ENCODE peak calls at places on chromosome 12, in seven cellular contexts. L is MM.1S, N is GM23338, P is neural progenitor cell, X is PC-3, O is HCT116, H is hepatocyte. I is an unnamed sample.
A peak's percentile ranks its signal among the peaks of the same experiment; 100 is the strongest.

GRCh38 chr12:45893240-45893639 is 97.1 kb downstream of the SCAF11 start:
- DNase-seq in L (no peak), N (peak; percentile 79), P (peak; percentile 73), X (peak; percentile 27), O (peak; percentile 10), H (no peak), I (no peak)

GRCh38 chr12:116803018-116803736 is 65.1 kb downstream of the RNFT2 start:
- DNase-seq in L (peak; percentile 77), N (no peak), P (no peak), X (no peak), O (no peak), H (no peak), I (no peak)

GRCh38 chr12:94149781-94150482 is 1.6 kb downstream of the PLXNC1 start:
- DNase-seq in L (peak; percentile 50), N (peak; percentile 77), P (peak; percentile 84), X (no peak), O (no peak), H (peak; percentile 72), I (peak; percentile 68)

GRCh38 chr12:124655317-124656213 is 88.2 kb upstream of the NCOR2 start:
- DNase-seq in L (no peak), N (peak; percentile 82), P (peak; percentile 44), X (no peak), O (no peak), H (peak; percentile 48), I (peak; percentile 83)

GRCh38 chr12:77742631-77743030 is 88.1 kb upstream of the NAV3 start:
- DNase-seq in L (no peak), N (no peak), P (no peak), X (peak; percentile 22), O (no peak), H (no peak), I (no peak)

GRCh38 chr12:73599268-73599667 is 938.4 kb upstream of the ATXN7L3B start:
- DNase-seq in L (no peak), N (no peak), P (no peak), X (no peak), O (no peak), H (no peak), I (no peak)

GRCh38 chr12:42094277-42094676 is 50.4 kb downstream of the GXYLT1 start:
- DNase-seq in L (no peak), N (no peak), P (no peak), X (peak; percentile 39), O (peak; percentile 33), H (peak; percentile 23), I (no peak)

GRCh38 chr12:4909734-4910501 is at the start of gene KCNA1:
- DNase-seq in L (no peak), N (peak; percentile 72), P (peak; percentile 68), X (no peak), O (no peak), H (peak; percentile 21), I (peak; percentile 31)

GRCh38 chr12:96045566-96045965 is 10.2 kb upstream of the LTA4H start:
- DNase-seq in L (no peak), N (no peak), P (no peak), X (no peak), O (no peak), H (no peak), I (no peak)

GRCh38 chr12:1882405-1882804 is 36.0 kb downstream of the CACNA2D4 start:
- DNase-seq in L (no peak), N (no peak), P (no peak), X (no peak), O (no peak), H (no peak), I (peak; percentile 2)

GRCh38 chr12:77947746-77948145 is 117.1 kb downstream of the NAV3 start:
- DNase-seq in L (no peak), N (no peak), P (no peak), X (no peak), O (no peak), H (no peak), I (no peak)

GRCh38 chr12:119179335-119180021 is 747 bp downstream of the HSPB8 start:
- DNase-seq in L (no peak), N (peak; percentile 83), P (peak; percentile 47), X (peak; percentile 75), O (peak; percentile 57), H (peak; percentile 83), I (no peak)

GRCh38 chr12:92912672-92913071 is 16.4 kb downstream of the EEA1 start:
- DNase-seq in L (no peak), N (no peak), P (no peak), X (no peak), O (no peak), H (no peak), I (no peak)

GRCh38 chr12:92912052-92912451 is 17.0 kb downstream of the EEA1 start:
- DNase-seq in L (no peak), N (no peak), P (no peak), X (no peak), O (no peak), H (no peak), I (no peak)

GRCh38 chr12:92914170-92914569 is 14.9 kb downstream of the EEA1 start:
- DNase-seq in L (no peak), N (no peak), P (no peak), X (no peak), O (no peak), H (no peak), I (no peak)

GRCh38 chr12:92908108-92908507 is 21.0 kb downstream of the EEA1 start:
- DNase-seq in L (no peak), N (no peak), P (no peak), X (no peak), O (no peak), H (no peak), I (no peak)

GRCh38 chr12:92911339-92911738 is 17.8 kb downstream of the EEA1 start:
- DNase-seq in L (no peak), N (no peak), P (no peak), X (no peak), O (no peak), H (no peak), I (no peak)
- H3K4me1 ChIP-seq in L (no peaks in the 10 kb centered on the region), N (peaks cover 26% of the 10 kb centered on the region), P (no peaks in the 10 kb centered on the region), X (no peaks in the 10 kb centered on the region), O (no peaks in the 10 kb centered on the region), H (no peaks in the 10 kb centered on the region), I (no peaks in the 10 kb centered on the region)

DNA sequence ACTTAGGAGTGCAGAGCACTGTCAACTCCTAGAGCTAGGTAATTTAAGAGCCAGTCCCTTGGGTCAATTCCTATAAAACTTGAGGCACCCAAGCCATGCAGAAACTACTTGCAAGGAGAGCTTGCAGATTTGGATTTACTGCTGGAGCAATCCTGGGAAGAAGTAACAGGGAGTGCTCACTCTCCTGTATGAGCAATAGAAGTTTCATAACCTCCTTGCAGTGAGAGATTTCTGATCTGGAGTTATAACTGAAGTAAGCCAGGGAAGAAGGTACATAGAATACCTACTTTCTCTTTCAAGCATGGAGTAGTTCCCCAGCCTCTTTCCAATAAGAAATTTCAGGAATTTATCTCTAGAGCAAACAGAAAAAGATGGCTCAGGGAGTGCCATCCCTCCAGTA is 650.1 kb upstream of the USP15 start:
- DNase-seq in L (no peak), N (no peak), P (no peak), X (no peak), O (no peak), H (no peak), I (no peak)
- TF ChIP-seq EZH2phosphoT487 in L (no peak), N (no peak), P (no peak), X (no peak), O (no peak), H (no peak), I (no peak)

GRCh38 chr12:123135688-123136087 is 15.2 kb downstream of the PITPNM2 start:
- DNase-seq in L (no peak), N (no peak), P (no peak), X (no peak), O (no peak), H (no peak), I (no peak)
- H3K4me1 ChIP-seq in L (peaks cover 8% of the 10 kb centered on the region), N (no peaks in the 10 kb centered on the region), P (peaks cover 13% of the 10 kb centered on the region), X (peaks cover 37% of the 10 kb centered on the region), O (peaks cover 66% of the 10 kb centered on the region), H (peaks cover 13% of the 10 kb centered on the region), I (peaks cover 11% of the 10 kb centered on the region)

DNA sequence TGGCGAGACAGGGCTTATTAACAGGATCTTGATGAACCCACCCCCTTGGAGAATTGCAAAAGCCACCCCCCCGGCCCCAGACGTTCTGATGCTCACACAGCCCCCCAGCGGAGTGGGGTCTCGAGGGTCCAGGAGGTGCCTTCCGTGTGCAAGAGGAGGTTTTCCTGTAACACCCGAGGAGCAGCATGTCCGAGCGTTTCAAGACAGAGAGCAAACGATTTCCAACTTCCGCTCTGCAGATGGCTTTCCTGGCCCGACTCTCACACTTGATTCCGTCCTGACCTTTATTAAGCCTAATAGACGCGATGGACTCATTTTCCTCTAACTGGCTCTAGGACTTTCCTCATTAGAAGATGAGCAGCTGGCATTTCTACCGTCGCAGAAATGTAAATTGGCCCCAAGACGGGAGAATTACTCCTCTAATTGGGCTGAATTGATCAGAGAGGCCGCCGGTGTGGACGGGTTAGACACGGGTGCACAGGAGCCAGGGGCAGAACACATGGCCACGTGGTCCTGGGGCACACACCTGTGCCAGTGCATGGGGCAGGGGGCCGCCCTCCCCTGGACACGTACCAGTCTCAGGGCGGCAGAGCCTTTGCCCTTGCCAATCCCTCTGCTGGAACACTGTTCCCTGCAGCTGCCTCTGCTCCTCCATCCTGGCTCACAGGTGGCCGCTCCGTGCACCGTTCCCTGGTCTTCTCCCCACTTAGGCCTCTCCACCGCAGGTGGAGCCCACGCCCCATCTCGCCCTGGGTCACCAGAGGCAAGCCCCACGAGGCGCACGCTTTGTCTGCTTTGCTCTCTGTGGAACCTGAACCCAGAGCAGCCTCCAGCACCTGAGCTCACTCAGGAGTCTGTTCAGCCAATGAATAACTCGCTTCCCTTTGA is 84.5 kb downstream of the NOC4L start:
- DNase-seq in L (no peak), N (no peak), P (no peak), X (no peak), O (no peak), H (no peak), I (no peak)
- TF ChIP-seq EZH2phosphoT487 in L (no peak), N (no peak), P (no peak), X (peak; percentile 5), O (no peak), H (no peak), I (no peak)

GRCh38 chr12:52182898-52183543 is 8.8 kb downstream of the KRT80 start:
- DNase-seq in L (no peak), N (peak; percentile 48), P (no peak), X (peak; percentile 61), O (no peak), H (no peak), I (no peak)

GRCh38 chr12:52183971-52184370 is 7.8 kb downstream of the KRT80 start:
- DNase-seq in L (no peak), N (no peak), P (no peak), X (no peak), O (no peak), H (no peak), I (no peak)

GRCh38 chr12:52184813-52185212 is 7.0 kb downstream of the KRT80 start:
- DNase-seq in L (no peak), N (no peak), P (no peak), X (no peak), O (no peak), H (no peak), I (peak; percentile 85)

GRCh38 chr12:52182456-52182855 is 9.4 kb downstream of the KRT80 start:
- DNase-seq in L (no peak), N (no peak), P (no peak), X (no peak), O (no peak), H (no peak), I (no peak)

GRCh38 chr12:52183544-52183910 is 8.3 kb downstream of the KRT80 start:
- DNase-seq in L (no peak), N (no peak), P (no peak), X (no peak), O (no peak), H (no peak), I (no peak)
- H3K4me1 ChIP-seq in L (peaks cover 4% of the 10 kb centered on the region), N (peaks cover 14% of the 10 kb centered on the region), P (peaks cover 28% of the 10 kb centered on the region), X (peaks cover 62% of the 10 kb centered on the region), O (peaks cover 82% of the 10 kb centered on the region), H (peaks cover 19% of the 10 kb centered on the region), I (peaks cover 86% of the 10 kb centered on the region)

GRCh38 chr12:29171421-29172258 is 22.6 kb downstream of the FAR2 start:
- DNase-seq in L (no peak), N (no peak), P (no peak), X (no peak), O (no peak), H (no peak), I (no peak)
- TF ChIP-seq EZH2phosphoT487 in L (no peak), N (no peak), P (no peak), X (no peak), O (no peak), H (no peak), I (no peak)

I was measured in SK-N-SH.